ENCODE peak calls at places on chromosome 1, in ten cellular contexts. F is DND-41, K is A549, Y is body of pancreas, X is tibial nerve, D is transverse colon, M is fibroblast of lung, A is PC-3, T is uterus, G is WERI-Rb-1. P is an unnamed sample.

GRCh38 chr1:8848663-8849386 is 29.7 kb downstream of the ENO1 start:
- DNase-seq in F (peak; percentile 75), K (peak; percentile 66), Y (peak; percentile 96), X (peak; percentile 76), D (peak; percentile 92), M (peak; percentile 94), A (peak; percentile 91), T (peak; percentile 87), G (peak; percentile 88), P (peak; percentile 70)

GRCh38 chr1:67759692-67760029 is 73.6 kb downstream of the GNG12 start:
- DNase-seq in F (no peak), K (no peak), Y (no peak), X (no peak), D (no peak), M (no peak), A (peak; percentile 16), T (no peak), G (no peak), P (no peak)

GRCh38 chr1:226109829-226110248 is 47.3 kb downstream of the H3-3A start:
- DNase-seq in F (peak; percentile 89), K (peak; percentile 96), Y (peak; percentile 89), X (peak; percentile 81), D (peak; percentile 91), M (peak; percentile 69), A (peak; percentile 97), T (peak; percentile 88), G (peak; percentile 86), P (peak; percentile 50)

GRCh38 chr1:66770694-66771093 is 18.4 kb downstream of the DYNLT5 start:
- DNase-seq in F (no peak), K (no peak), Y (no peak), X (no peak), D (no peak), M (no peak), A (no peak), T (no peak), G (no peak), P (no peak)

GRCh38 chr1:9400425-9401079 is 107.9 kb downstream of the SPSB1 start:
- DNase-seq in F (peak; percentile 88), K (no peak), Y (no peak), X (no peak), D (no peak), M (no peak), A (peak; percentile 48), T (no peak), G (no peak), P (no peak)

GRCh38 chr1:1982379-1983232 is 21.0 kb downstream of the CFAP74 start:
- DNase-seq in F (no peak), K (no peak), Y (no peak), X (no peak), D (no peak), M (no peak), A (no peak), T (no peak), G (no peak), P (no peak)

GRCh38 chr1:218473527-218473926 is 128.4 kb downstream of the TGFB2 start:
- DNase-seq in F (no peak), K (no peak), Y (no peak), X (no peak), D (no peak), M (peak; percentile 64), A (no peak), T (no peak), G (no peak), P (no peak)

GRCh38 chr1:227896710-227897655 is 50.7 kb downstream of the WNT9A start:
- DNase-seq in F (no peak), K (no peak), Y (peak; percentile 6), X (no peak), D (peak; percentile 2), M (no peak), A (no peak), T (peak; percentile 10), G (peak; percentile 2), P (peak; percentile 25)

GRCh38 chr1:232012773-232013386 is 386.3 kb downstream of the DISC1 start:
- DNase-seq in F (no peak), K (no peak), Y (peak; percentile 19), X (peak; percentile 47), D (peak; percentile 69), M (peak; percentile 87), A (no peak), T (peak; percentile 61), G (no peak), P (no peak)

GRCh38 chr1:207965602-207966387 is 54.9 kb upstream of the CD34 start:
- DNase-seq in F (no peak), K (no peak), Y (no peak), X (no peak), D (no peak), M (no peak), A (no peak), T (no peak), G (no peak), P (no peak)

GRCh38 chr1:109091196-109092193 is 931 bp downstream of the TMEM167B start:
- DNase-seq in F (no peak), K (peak; percentile 47), Y (no peak), X (no peak), D (peak; percentile 37), M (peak; percentile 15), A (no peak), T (no peak), G (no peak), P (no peak)

GRCh38 chr1:155320661-155321576 is at the start of gene RUSC1:
- DNase-seq in F (no peak), K (no peak), Y (peak; percentile 61), X (peak; percentile 72), D (peak; percentile 87), M (peak; percentile 68), A (peak; percentile 41), T (peak; percentile 84), G (peak; percentile 51), P (peak; percentile 80)

GRCh38 chr1:9626201-9626608 is 25.3 kb upstream of the PIK3CD start:
- DNase-seq in F (no peak), K (no peak), Y (no peak), X (no peak), D (no peak), M (no peak), A (no peak), T (no peak), G (no peak), P (no peak)

GRCh38 chr1:163381487-163382184 is 59.9 kb downstream of the NUF2 start:
- DNase-seq in F (no peak), K (no peak), Y (no peak), X (no peak), D (no peak), M (no peak), A (no peak), T (no peak), G (no peak), P (no peak)

GRCh38 chr1:163372576-163372975 is 50.8 kb downstream of the NUF2 start:
- DNase-seq in F (no peak), K (no peak), Y (no peak), X (no peak), D (no peak), M (no peak), A (no peak), T (no peak), G (peak; percentile 29), P (no peak)

GRCh38 chr1:163379801-163380200 is 58.0 kb downstream of the NUF2 start:
- DNase-seq in F (no peak), K (no peak), Y (no peak), X (no peak), D (no peak), M (no peak), A (peak; percentile 36), T (no peak), G (no peak), P (no peak)

DNA sequence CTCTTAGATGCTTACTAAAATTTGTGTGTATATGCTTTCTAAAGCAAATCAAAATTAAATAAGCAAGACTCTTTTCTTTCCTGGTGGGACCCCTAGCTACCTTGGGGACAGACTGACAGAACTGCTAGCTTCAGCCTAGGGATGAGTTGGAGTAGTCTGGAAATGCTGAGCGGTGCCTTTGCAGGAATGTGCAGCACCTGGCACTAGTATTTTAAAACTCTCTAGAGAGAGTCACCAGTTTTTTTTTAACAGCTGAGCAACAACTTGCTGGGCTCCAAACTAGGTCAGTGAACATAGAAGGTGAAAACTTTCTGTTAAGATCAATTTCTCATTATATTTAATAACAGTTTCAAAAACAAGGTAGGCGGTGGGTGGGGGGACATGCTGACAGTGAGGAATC is 56.8 kb downstream of the NUF2 start:
- DNase-seq in F (no peak), K (no peak), Y (no peak), X (no peak), D (no peak), M (no peak), A (no peak), T (no peak), G (no peak), P (no peak)
- TF ChIP-seq CTCF in F (no peak), K (no peak), Y (no peak), X (no peak), D (no peak), M (no peak), A (no peak), T (no peak), G (no peak), P (no peak)

DNA sequence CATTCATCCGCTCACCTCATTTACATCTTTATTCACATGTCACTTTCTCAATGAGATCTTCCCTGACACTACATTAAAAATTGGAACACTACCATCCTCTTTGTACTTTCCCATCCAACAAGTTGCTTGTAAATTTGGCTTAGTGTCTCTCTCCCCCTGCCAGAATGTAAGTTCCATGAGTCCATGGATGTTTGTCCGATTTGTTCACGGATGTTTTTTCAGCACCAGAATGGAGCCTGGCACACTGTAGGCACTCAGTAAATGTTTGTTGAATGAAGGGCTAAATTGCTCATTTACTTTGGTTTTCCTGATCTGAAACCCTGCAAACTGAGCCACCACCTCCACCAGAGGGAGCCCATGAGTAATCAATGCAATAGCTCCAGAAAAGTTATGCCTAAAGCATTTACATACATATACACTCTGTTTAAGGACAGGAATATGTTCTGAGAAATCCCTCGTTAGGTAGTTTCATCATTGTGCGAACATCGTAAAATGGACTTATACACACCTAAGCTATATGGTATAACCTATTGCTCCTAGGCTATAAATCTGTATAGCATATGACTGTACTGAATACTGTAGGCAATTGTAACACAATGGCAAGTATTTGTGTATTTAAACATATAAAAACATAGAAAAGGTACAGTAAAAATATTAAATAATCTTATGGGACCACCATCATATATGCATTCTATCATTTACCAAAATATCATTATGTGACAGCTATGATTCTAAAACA is 2.8 kb upstream of the EYA3 start:
- DNase-seq in F (peak; percentile 77), K (peak; percentile 43), Y (peak; percentile 73), X (peak; percentile 85), D (peak; percentile 88), M (peak; percentile 77), A (peak; percentile 89), T (peak; percentile 28), G (peak; percentile 72), P (peak; percentile 78)
- H3K27ac ChIP-seq in F (no peak overlapping the region), K (no peak overlapping the region), Y (no peak overlapping the region), X (no peak overlapping the region), D (no peak overlapping the region), M (no peak overlapping the region), A (peak overlapping the region; percentile 35), T (no peak overlapping the region), G (no peak overlapping the region), P (no peak overlapping the region)

GRCh38 chr1:4110888-4111287 is 210.8 kb upstream of the C1orf174 start:
- DNase-seq in F (no peak), K (no peak), Y (no peak), X (no peak), D (no peak), M (no peak), A (no peak), T (no peak), G (no peak), P (no peak)
- H3K9me3 ChIP-seq in F (no peaks in the 10 kb centered on the region), K (no peaks in the 10 kb centered on the region), Y (no peaks in the 10 kb centered on the region), X (no peaks in the 10 kb centered on the region), D (no peaks in the 10 kb centered on the region), M (no peaks in the 10 kb centered on the region), A (no peaks in the 10 kb centered on the region), T (no peaks in the 10 kb centered on the region), G (no peaks in the 10 kb centered on the region), P (no peaks in the 10 kb centered on the region)

GRCh38 chr1:4005431-4005830 is 105.4 kb upstream of the C1orf174 start:
- DNase-seq in F (no peak), K (no peak), Y (no peak), X (no peak), D (no peak), M (no peak), A (no peak), T (no peak), G (no peak), P (no peak)
- TF ChIP-seq CTCF in F (no peak), K (no peak), Y (no peak), X (no peak), D (no peak), M (no peak), A (no peak), T (no peak), G (no peak), P (no peak)